ENCODE peak calls at places on chromosomes 13 and 19, in six cellular contexts. K is left ventricle myocardium inferior; P is immature natural killer cell; N is naive thymus-derived CD4-positive, alpha-beta T cell; E is CD8-positive, alpha-beta memory T cell; F is BJ. Y is an unnamed sample.

GRCh38 chr19:5671600-5671999 is 8.7 kb downstream of the MICOS13 start:
- DNase-seq in K (peak; percentile 6), P (no peak), N (no peak), E (no peak), F (no peak), Y (no peak)

GRCh38 chr19:8334458-8335342 is 8.4 kb downstream of the KANK3 start:
- DNase-seq in K (peak; percentile 41), P (peak; percentile 52), N (peak; percentile 67), E (peak; percentile 20), F (no peak), Y (no peak)

GRCh38 chr19:44732235-44733014 is 16.1 kb upstream of the BCL3 start:
- DNase-seq in K (no peak), P (no peak), N (no peak), E (no peak), F (no peak), Y (no peak)

GRCh38 chr13:77222909-77223308 is 104.0 kb downstream of the MYCBP2 start:
- DNase-seq in K (no peak), P (no peak), N (no peak), E (no peak), F (no peak), Y (no peak)

GRCh38 chr19:40831502-40832430 is 18.5 kb downstream of the CYP2A6 start:
- DNase-seq in K (no peak), P (no peak), N (no peak), E (no peak), F (peak; percentile 99), Y (no peak)

GRCh38 chr13:74132152-74132767 is 1.9 kb downstream of the KLF12 start:
- DNase-seq in K (no peak), P (peak; percentile 33), N (no peak), E (peak; percentile 66), F (no peak), Y (no peak)

GRCh38 chr13:97851269-97851668 is 102.2 kb upstream of the IPO5 start:
- DNase-seq in K (no peak), P (no peak), N (no peak), E (no peak), F (no peak), Y (no peak)

GRCh38 chr19:5156231-5156986 is 184.2 kb downstream of the PTPRS start:
- DNase-seq in K (no peak), P (no peak), N (no peak), E (no peak), F (no peak), Y (no peak)

GRCh38 chr19:46107371-46107770 is 17.1 kb downstream of the IGFL3 start:
- DNase-seq in K (no peak), P (no peak), N (no peak), E (no peak), F (no peak), Y (no peak)

Y was measured in naive B cell.